ENCODE peak calls at places on chromosomes 5 and 9, in ten cellular contexts. One of them, this sample, is unnamed.

GRCh38 chr5:148454576-148454975 is 70.8 kb downstream of the FBXO38 start:
- DNase-seq in GM18507: no peak
- DNase-seq in CD4-positive, CD25-positive, alpha-beta regulatory T cell: no peak
- DNase-seq in activated effector memory CD4-positive, alpha-beta T cell treated with Interleukin-2 at 50 U/mL for 16 hours: no peak
- DNase-seq in COR-L47: no peak
- DNase-seq in WTC11: no peak
- DNase-seq in astrocyte of the spinal cord: no peak
- DNase-seq in GM04503: no peak
- DNase-seq in caudate nucleus: no peak
- DNase-seq in activated naive CD4-positive, alpha-beta T cell: no peak
- DNase-seq in this sample: no peak

GRCh38 chr5:82107277-82107676 is 135.5 kb downstream of the ATG10 start:
- DNase-seq in GM18507: no peak
- DNase-seq in CD4-positive, CD25-positive, alpha-beta regulatory T cell: no peak
- DNase-seq in activated effector memory CD4-positive, alpha-beta T cell treated with Interleukin-2 at 50 U/mL for 16 hours: no peak
- DNase-seq in COR-L47: no peak
- DNase-seq in WTC11: no peak
- DNase-seq in astrocyte of the spinal cord: peak; percentile 13
- DNase-seq in GM04503: no peak
- DNase-seq in caudate nucleus: no peak
- DNase-seq in activated naive CD4-positive, alpha-beta T cell: no peak
- DNase-seq in this sample: no peak

GRCh38 chr5:132065351-132065937 is 5.0 kb downstream of the IL3 start:
- DNase-seq in GM18507: peak; percentile 43
- DNase-seq in CD4-positive, CD25-positive, alpha-beta regulatory T cell: no peak
- DNase-seq in activated effector memory CD4-positive, alpha-beta T cell treated with Interleukin-2 at 50 U/mL for 16 hours: peak; percentile 30
- DNase-seq in COR-L47: peak; percentile 24
- DNase-seq in WTC11: peak; percentile 80
- DNase-seq in astrocyte of the spinal cord: peak; percentile 69
- DNase-seq in GM04503: no peak
- DNase-seq in caudate nucleus: no peak
- DNase-seq in activated naive CD4-positive, alpha-beta T cell: no peak
- DNase-seq in this sample: peak; percentile 27

GRCh38 chr9:84754461-84754860 is 84.9 kb downstream of the NTRK2 start:
- DNase-seq in GM18507: no peak
- DNase-seq in CD4-positive, CD25-positive, alpha-beta regulatory T cell: no peak
- DNase-seq in activated effector memory CD4-positive, alpha-beta T cell treated with Interleukin-2 at 50 U/mL for 16 hours: no peak
- DNase-seq in COR-L47: no peak
- DNase-seq in WTC11: no peak
- DNase-seq in astrocyte of the spinal cord: peak; percentile 77
- DNase-seq in GM04503: no peak
- DNase-seq in caudate nucleus: no peak
- DNase-seq in activated naive CD4-positive, alpha-beta T cell: no peak
- DNase-seq in this sample: no peak

GRCh38 chr9:75170898-75171360 is 82.6 kb downstream of the OSTF1 start:
- DNase-seq in GM18507: no peak
- DNase-seq in CD4-positive, CD25-positive, alpha-beta regulatory T cell: no peak
- DNase-seq in activated effector memory CD4-positive, alpha-beta T cell treated with Interleukin-2 at 50 U/mL for 16 hours: no peak
- DNase-seq in COR-L47: no peak
- DNase-seq in WTC11: no peak
- DNase-seq in astrocyte of the spinal cord: peak; percentile 37
- DNase-seq in GM04503: no peak
- DNase-seq in caudate nucleus: no peak
- DNase-seq in activated naive CD4-positive, alpha-beta T cell: no peak
- DNase-seq in this sample: no peak

GRCh38 chr9:117555964-117556629 is 141.2 kb upstream of the ASTN2 start:
- DNase-seq in GM18507: no peak
- DNase-seq in CD4-positive, CD25-positive, alpha-beta regulatory T cell: no peak
- DNase-seq in activated effector memory CD4-positive, alpha-beta T cell treated with Interleukin-2 at 50 U/mL for 16 hours: no peak
- DNase-seq in COR-L47: no peak
- DNase-seq in WTC11: peak; percentile 83
- DNase-seq in astrocyte of the spinal cord: peak; percentile 1
- DNase-seq in GM04503: no peak
- DNase-seq in caudate nucleus: no peak
- DNase-seq in activated naive CD4-positive, alpha-beta T cell: no peak
- DNase-seq in this sample: peak; percentile 35

GRCh38 chr5:139061274-139061673 is 136.9 kb downstream of the SIL1 start:
- DNase-seq in GM18507: no peak
- DNase-seq in CD4-positive, CD25-positive, alpha-beta regulatory T cell: no peak
- DNase-seq in activated effector memory CD4-positive, alpha-beta T cell treated with Interleukin-2 at 50 U/mL for 16 hours: no peak
- DNase-seq in COR-L47: no peak
- DNase-seq in WTC11: no peak
- DNase-seq in astrocyte of the spinal cord: peak; percentile 70
- DNase-seq in GM04503: peak; percentile 77
- DNase-seq in caudate nucleus: no peak
- DNase-seq in activated naive CD4-positive, alpha-beta T cell: no peak
- DNase-seq in this sample: peak; percentile 34

GRCh38 chr5:171272996-171273970 is 35.8 kb upstream of the TLX3 start:
- DNase-seq in GM18507: no peak
- DNase-seq in CD4-positive, CD25-positive, alpha-beta regulatory T cell: no peak
- DNase-seq in activated effector memory CD4-positive, alpha-beta T cell treated with Interleukin-2 at 50 U/mL for 16 hours: no peak
- DNase-seq in COR-L47: peak; percentile 25
- DNase-seq in WTC11: peak; percentile 41
- DNase-seq in astrocyte of the spinal cord: peak; percentile 16
- DNase-seq in GM04503: no peak
- DNase-seq in caudate nucleus: no peak
- DNase-seq in activated naive CD4-positive, alpha-beta T cell: no peak
- DNase-seq in this sample: peak; percentile 26

GRCh38 chr5:149151717-149152116 is 10.4 kb downstream of the ABLIM3 start:
- DNase-seq in GM18507: no peak
- DNase-seq in CD4-positive, CD25-positive, alpha-beta regulatory T cell: no peak
- DNase-seq in activated effector memory CD4-positive, alpha-beta T cell treated with Interleukin-2 at 50 U/mL for 16 hours: no peak
- DNase-seq in COR-L47: no peak
- DNase-seq in WTC11: no peak
- DNase-seq in astrocyte of the spinal cord: no peak
- DNase-seq in GM04503: no peak
- DNase-seq in caudate nucleus: no peak
- DNase-seq in activated naive CD4-positive, alpha-beta T cell: no peak
- DNase-seq in this sample: no peak

GRCh38 chr9:103397868-103398600 is 402.9 kb downstream of the CYLC2 start:
- DNase-seq in GM18507: no peak
- DNase-seq in CD4-positive, CD25-positive, alpha-beta regulatory T cell: no peak
- DNase-seq in activated effector memory CD4-positive, alpha-beta T cell treated with Interleukin-2 at 50 U/mL for 16 hours: no peak
- DNase-seq in COR-L47: peak; percentile 41
- DNase-seq in WTC11: peak; percentile 69
- DNase-seq in astrocyte of the spinal cord: peak; percentile 57
- DNase-seq in GM04503: no peak
- DNase-seq in caudate nucleus: no peak
- DNase-seq in activated naive CD4-positive, alpha-beta T cell: no peak
- DNase-seq in this sample: peak; percentile 68

GRCh38 chr5:78647411-78647818 is 1.2 kb downstream of the LHFPL2 start:
- DNase-seq in GM18507: no peak
- DNase-seq in CD4-positive, CD25-positive, alpha-beta regulatory T cell: no peak
- DNase-seq in activated effector memory CD4-positive, alpha-beta T cell treated with Interleukin-2 at 50 U/mL for 16 hours: no peak
- DNase-seq in COR-L47: no peak
- DNase-seq in WTC11: no peak
- DNase-seq in astrocyte of the spinal cord: peak; percentile 59
- DNase-seq in GM04503: no peak
- DNase-seq in caudate nucleus: no peak
- DNase-seq in activated naive CD4-positive, alpha-beta T cell: no peak
- DNase-seq in this sample: peak; percentile 34

GRCh38 chr9:107807183-107807582 is 317.6 kb upstream of the KLF4 start:
- DNase-seq in GM18507: no peak
- DNase-seq in CD4-positive, CD25-positive, alpha-beta regulatory T cell: no peak
- DNase-seq in activated effector memory CD4-positive, alpha-beta T cell treated with Interleukin-2 at 50 U/mL for 16 hours: no peak
- DNase-seq in COR-L47: no peak
- DNase-seq in WTC11: no peak
- DNase-seq in astrocyte of the spinal cord: peak; percentile 22
- DNase-seq in GM04503: peak; percentile 82
- DNase-seq in caudate nucleus: no peak
- DNase-seq in activated naive CD4-positive, alpha-beta T cell: no peak
- DNase-seq in this sample: no peak

GRCh38 chr5:16617272-16617973 is 626 bp upstream of the RETREG1 start:
- DNase-seq in GM18507: no peak
- DNase-seq in CD4-positive, CD25-positive, alpha-beta regulatory T cell: peak; percentile 14
- DNase-seq in activated effector memory CD4-positive, alpha-beta T cell treated with Interleukin-2 at 50 U/mL for 16 hours: peak; percentile 47
- DNase-seq in COR-L47: no peak
- DNase-seq in WTC11: no peak
- DNase-seq in astrocyte of the spinal cord: no peak
- DNase-seq in GM04503: no peak
- DNase-seq in caudate nucleus: peak; percentile 38
- DNase-seq in activated naive CD4-positive, alpha-beta T cell: peak; percentile 10
- DNase-seq in this sample: no peak

GRCh38 chr5:149072376-149072775 is 9.5 kb upstream of the SH3TC2 start:
- DNase-seq in GM18507: no peak
- DNase-seq in CD4-positive, CD25-positive, alpha-beta regulatory T cell: no peak
- DNase-seq in activated effector memory CD4-positive, alpha-beta T cell treated with Interleukin-2 at 50 U/mL for 16 hours: no peak
- DNase-seq in COR-L47: no peak
- DNase-seq in WTC11: no peak
- DNase-seq in astrocyte of the spinal cord: no peak
- DNase-seq in GM04503: no peak
- DNase-seq in caudate nucleus: no peak
- DNase-seq in activated naive CD4-positive, alpha-beta T cell: no peak
- DNase-seq in this sample: no peak

GRCh38 chr9:120066315-120066714 is 513.7 kb downstream of the CDK5RAP2 start:
- DNase-seq in GM18507: no peak
- DNase-seq in CD4-positive, CD25-positive, alpha-beta regulatory T cell: no peak
- DNase-seq in activated effector memory CD4-positive, alpha-beta T cell treated with Interleukin-2 at 50 U/mL for 16 hours: no peak
- DNase-seq in COR-L47: no peak
- DNase-seq in WTC11: no peak
- DNase-seq in astrocyte of the spinal cord: no peak
- DNase-seq in GM04503: peak; percentile 16
- DNase-seq in caudate nucleus: no peak
- DNase-seq in activated naive CD4-positive, alpha-beta T cell: no peak
- DNase-seq in this sample: peak; percentile 30

GRCh38 chr5:35679351-35679750 is 61.7 kb downstream of the SPEF2 start:
- DNase-seq in GM18507: no peak
- DNase-seq in CD4-positive, CD25-positive, alpha-beta regulatory T cell: no peak
- DNase-seq in activated effector memory CD4-positive, alpha-beta T cell treated with Interleukin-2 at 50 U/mL for 16 hours: no peak
- DNase-seq in COR-L47: no peak
- DNase-seq in WTC11: no peak
- DNase-seq in astrocyte of the spinal cord: no peak
- DNase-seq in GM04503: no peak
- DNase-seq in caudate nucleus: no peak
- DNase-seq in activated naive CD4-positive, alpha-beta T cell: no peak
- DNase-seq in this sample: no peak

GRCh38 chr5:5017827-5018559 is 122.1 kb upstream of the ADAMTS16 start:
- DNase-seq in GM18507: no peak
- DNase-seq in CD4-positive, CD25-positive, alpha-beta regulatory T cell: no peak
- DNase-seq in activated effector memory CD4-positive, alpha-beta T cell treated with Interleukin-2 at 50 U/mL for 16 hours: no peak
- DNase-seq in COR-L47: no peak
- DNase-seq in WTC11: no peak
- DNase-seq in astrocyte of the spinal cord: peak; percentile 84
- DNase-seq in GM04503: peak; percentile 69
- DNase-seq in caudate nucleus: no peak
- DNase-seq in activated naive CD4-positive, alpha-beta T cell: no peak
- DNase-seq in this sample: peak; percentile 82

GRCh38 chr5:92962752-92963151 is 618.3 kb downstream of the NR2F1-AS1 start:
- DNase-seq in GM18507: no peak
- DNase-seq in CD4-positive, CD25-positive, alpha-beta regulatory T cell: no peak
- DNase-seq in activated effector memory CD4-positive, alpha-beta T cell treated with Interleukin-2 at 50 U/mL for 16 hours: no peak
- DNase-seq in COR-L47: peak; percentile 69
- DNase-seq in WTC11: no peak
- DNase-seq in astrocyte of the spinal cord: no peak
- DNase-seq in GM04503: no peak
- DNase-seq in caudate nucleus: no peak
- DNase-seq in activated naive CD4-positive, alpha-beta T cell: no peak
- DNase-seq in this sample: no peak

GRCh38 chr5:172827843-172828242 is 6.2 kb upstream of the ERGIC1 start:
- DNase-seq in GM18507: no peak
- DNase-seq in CD4-positive, CD25-positive, alpha-beta regulatory T cell: no peak
- DNase-seq in activated effector memory CD4-positive, alpha-beta T cell treated with Interleukin-2 at 50 U/mL for 16 hours: no peak
- DNase-seq in COR-L47: no peak
- DNase-seq in WTC11: no peak
- DNase-seq in astrocyte of the spinal cord: no peak
- DNase-seq in GM04503: no peak
- DNase-seq in caudate nucleus: no peak
- DNase-seq in activated naive CD4-positive, alpha-beta T cell: no peak
- DNase-seq in this sample: no peak

GRCh38 chr9:95031711-95032461 is 285.6 kb downstream of the FANCC start:
- DNase-seq in GM18507: no peak
- DNase-seq in CD4-positive, CD25-positive, alpha-beta regulatory T cell: no peak
- DNase-seq in activated effector memory CD4-positive, alpha-beta T cell treated with Interleukin-2 at 50 U/mL for 16 hours: no peak
- DNase-seq in COR-L47: peak; percentile 23
- DNase-seq in WTC11: no peak
- DNase-seq in astrocyte of the spinal cord: no peak
- DNase-seq in GM04503: no peak
- DNase-seq in caudate nucleus: no peak
- DNase-seq in activated naive CD4-positive, alpha-beta T cell: no peak
- DNase-seq in this sample: no peak

GRCh38 chr5:61020415-61020814 is 75.4 kb downstream of the NDUFAF2 start:
- DNase-seq in GM18507: no peak
- DNase-seq in CD4-positive, CD25-positive, alpha-beta regulatory T cell: no peak
- DNase-seq in activated effector memory CD4-positive, alpha-beta T cell treated with Interleukin-2 at 50 U/mL for 16 hours: no peak
- DNase-seq in COR-L47: peak; percentile 11
- DNase-seq in WTC11: no peak
- DNase-seq in astrocyte of the spinal cord: peak; percentile 28
- DNase-seq in GM04503: no peak
- DNase-seq in caudate nucleus: no peak
- DNase-seq in activated naive CD4-positive, alpha-beta T cell: no peak
- DNase-seq in this sample: no peak

GRCh38 chr9:124256517-124257069 is 1.2 kb upstream of the NEK6 start:
- DNase-seq in GM18507: no peak
- DNase-seq in CD4-positive, CD25-positive, alpha-beta regulatory T cell: no peak
- DNase-seq in activated effector memory CD4-positive, alpha-beta T cell treated with Interleukin-2 at 50 U/mL for 16 hours: no peak
- DNase-seq in COR-L47: no peak
- DNase-seq in WTC11: no peak
- DNase-seq in astrocyte of the spinal cord: peak; percentile 94
- DNase-seq in GM04503: peak; percentile 89
- DNase-seq in caudate nucleus: no peak
- DNase-seq in activated naive CD4-positive, alpha-beta T cell: no peak
- DNase-seq in this sample: peak; percentile 92

GRCh38 chr9:18829066-18829465 is 203.9 kb downstream of the SAXO1 start:
- DNase-seq in GM18507: no peak
- DNase-seq in CD4-positive, CD25-positive, alpha-beta regulatory T cell: no peak
- DNase-seq in activated effector memory CD4-positive, alpha-beta T cell treated with Interleukin-2 at 50 U/mL for 16 hours: no peak
- DNase-seq in COR-L47: no peak
- DNase-seq in WTC11: no peak
- DNase-seq in astrocyte of the spinal cord: no peak
- DNase-seq in GM04503: no peak
- DNase-seq in caudate nucleus: no peak
- DNase-seq in activated naive CD4-positive, alpha-beta T cell: no peak
- DNase-seq in this sample: no peak

GRCh38 chr5:673837-674629 is 19.1 kb downstream of the TPPP start:
- DNase-seq in GM18507: no peak
- DNase-seq in CD4-positive, CD25-positive, alpha-beta regulatory T cell: no peak
- DNase-seq in activated effector memory CD4-positive, alpha-beta T cell treated with Interleukin-2 at 50 U/mL for 16 hours: no peak
- DNase-seq in COR-L47: no peak
- DNase-seq in WTC11: no peak
- DNase-seq in astrocyte of the spinal cord: no peak
- DNase-seq in GM04503: no peak
- DNase-seq in caudate nucleus: no peak
- DNase-seq in activated naive CD4-positive, alpha-beta T cell: no peak
- DNase-seq in this sample: no peak

GRCh38 chr9:121362813-121363585 is 7.1 kb downstream of the STOM start:
- DNase-seq in GM18507: no peak
- DNase-seq in CD4-positive, CD25-positive, alpha-beta regulatory T cell: no peak
- DNase-seq in activated effector memory CD4-positive, alpha-beta T cell treated with Interleukin-2 at 50 U/mL for 16 hours: no peak
- DNase-seq in COR-L47: no peak
- DNase-seq in WTC11: no peak
- DNase-seq in astrocyte of the spinal cord: peak; percentile 52
- DNase-seq in GM04503: peak; percentile 96
- DNase-seq in caudate nucleus: no peak
- DNase-seq in activated naive CD4-positive, alpha-beta T cell: no peak
- DNase-seq in this sample: peak; percentile 21

GRCh38 chr9:96009690-96010477 is 134.4 kb downstream of the ERCC6L2 start:
- DNase-seq in GM18507: no peak
- DNase-seq in CD4-positive, CD25-positive, alpha-beta regulatory T cell: no peak
- DNase-seq in activated effector memory CD4-positive, alpha-beta T cell treated with Interleukin-2 at 50 U/mL for 16 hours: peak; percentile 46
- DNase-seq in COR-L47: no peak
- DNase-seq in WTC11: no peak
- DNase-seq in astrocyte of the spinal cord: peak; percentile 29
- DNase-seq in GM04503: no peak
- DNase-seq in caudate nucleus: no peak
- DNase-seq in activated naive CD4-positive, alpha-beta T cell: no peak
- DNase-seq in this sample: peak; percentile 13

GRCh38 chr5:124647393-124647792 is 99.0 kb downstream of the ZNF608 start:
- DNase-seq in GM18507: no peak
- DNase-seq in CD4-positive, CD25-positive, alpha-beta regulatory T cell: no peak
- DNase-seq in activated effector memory CD4-positive, alpha-beta T cell treated with Interleukin-2 at 50 U/mL for 16 hours: no peak
- DNase-seq in COR-L47: no peak
- DNase-seq in WTC11: no peak
- DNase-seq in astrocyte of the spinal cord: no peak
- DNase-seq in GM04503: no peak
- DNase-seq in caudate nucleus: no peak
- DNase-seq in activated naive CD4-positive, alpha-beta T cell: no peak
- DNase-seq in this sample: no peak

GRCh38 chr5:139276426-139276825 is 17.1 kb upstream of the MATR3 start:
- DNase-seq in GM18507: no peak
- DNase-seq in CD4-positive, CD25-positive, alpha-beta regulatory T cell: no peak
- DNase-seq in activated effector memory CD4-positive, alpha-beta T cell treated with Interleukin-2 at 50 U/mL for 16 hours: no peak
- DNase-seq in COR-L47: no peak
- DNase-seq in WTC11: no peak
- DNase-seq in astrocyte of the spinal cord: no peak
- DNase-seq in GM04503: no peak
- DNase-seq in caudate nucleus: no peak
- DNase-seq in activated naive CD4-positive, alpha-beta T cell: no peak
- DNase-seq in this sample: no peak